ENCODE peak calls at places on chromosomes 5 and 9, in five cellular contexts. C is CD8-positive, alpha-beta memory T cell; A is SJSA1; N is sigmoid colon; B is neuronal stem cell. D is an unnamed sample. For H3K36me3, H3K27me3 and H3K4me1, the result is how much of the 10 kb centered on the place peaks cover.

GRCh38 chr5:79001471-79001870 is 16.4 kb upstream of the ARSB start:
- DNase-seq in C (no peak), A (peak), N (no peak), B (no peak), D (no peak)

GRCh38 chr9:21412109-21412508 is 3.2 kb downstream of the IFNA8 start:
- DNase-seq in C (no peak), A (no peak), N (no peak), B (no peak), D (no peak)

GRCh38 chr5:170333161-170333909 is 35.8 kb upstream of the LCP2 start:
- DNase-seq in C (peak), A (no peak), N (no peak), B (peak), D (peak)

GRCh38 chr9:123597926-123598556 is 242.0 kb downstream of the CRB2 start:
- DNase-seq in C (no peak), A (no peak), N (no peak), B (no peak), D (no peak)

GRCh38 chr9:38431101-38431500 is 6.8 kb upstream of the IGFBPL1 start:
- DNase-seq in C (no peak), A (no peak), N (no peak), B (no peak), D (no peak)

GRCh38 chr9:98502976-98503325 is 205.8 kb downstream of the GABBR2 start:
- DNase-seq in C (no peak), A (no peak), N (no peak), B (no peak), D (no peak)

GRCh38 chr9:74696520-74696919 is 191.2 kb downstream of the TRPM6 start:
- DNase-seq in C (no peak), A (no peak), N (no peak), B (no peak), D (no peak)

GRCh38 chr9:121652037-121652837 is 803 bp downstream of the DAB2IP start:
- DNase-seq in C (no peak), A (no peak), N (no peak), B (no peak), D (no peak)

GRCh38 chr5:172602712-172603289 is 38.3 kb upstream of the NEURL1B start:
- DNase-seq in C (no peak), A (no peak), N (peak), B (no peak), D (no peak)

GRCh38 chr5:170111088-170111796 is 5.5 kb downstream of the FOXI1 start:
- DNase-seq in C (no peak), A (no peak), N (peak), B (no peak), D (no peak)

GRCh38 chr5:88889165-88890069 is 6.4 kb upstream of the MEF2C start:
- DNase-seq in C (no peak), A (peak), N (peak), B (no peak), D (no peak)

GRCh38 chr5:116452774-116453368 is 121.8 kb downstream of the SEMA6A start:
- DNase-seq in C (no peak), A (no peak), N (no peak), B (no peak), D (no peak)

GRCh38 chr9:106916491-106917235 is 53.7 kb downstream of the ZNF462 start:
- DNase-seq in C (no peak), A (peak), N (peak), B (no peak), D (no peak)

GRCh38 chr5:36045895-36046294 is 20.8 kb downstream of the UGT3A2 start:
- DNase-seq in C (no peak), A (no peak), N (no peak), B (no peak), D (no peak)

GRCh38 chr5:169637085-169637855 is at the start of gene DOCK2:
- DNase-seq in C (peak), A (no peak), N (peak), B (no peak), D (peak)

GRCh38 chr5:132460835-132461230 is 29.7 kb downstream of the IRF1 start:
- DNase-seq in C (no peak), A (no peak), N (peak), B (no peak), D (no peak)

GRCh38 chr9:114631166-114631565 is 20.1 kb downstream of the TMEM268 start:
- DNase-seq in C (no peak), A (no peak), N (no peak), B (no peak), D (no peak)

GRCh38 chr5:171736976-171737848 is 48.4 kb upstream of the SMIM23 start:
- DNase-seq in C (no peak), A (no peak), N (no peak), B (no peak), D (no peak)

GRCh38 chr5:180831139-180832080 is 28.8 kb upstream of the MGAT1 start:
- DNase-seq in C (peak), A (peak), N (peak), B (peak), D (peak)

GRCh38 chr9:70438341-70438924 is 24.0 kb upstream of the KLF9 start:
- DNase-seq in C (no peak), A (peak), N (peak), B (no peak), D (no peak)

GRCh38 chr5:63233906-63234305 is 655.3 kb downstream of the LRRC70 start:
- DNase-seq in C (no peak), A (no peak), N (no peak), B (no peak), D (no peak)

GRCh38 chr9:134296301-134297081 is 29.8 kb upstream of the RXRA start:
- DNase-seq in C (no peak), A (no peak), N (no peak), B (no peak), D (no peak)

GRCh38 chr9:134171316-134172197 is 7.2 kb upstream of the RNU6ATAC start:
- DNase-seq in C (no peak), A (peak), N (peak), B (no peak), D (no peak)

GRCh38 chr5:128109138-128109537 is 25.6 kb downstream of the SLC12A2 start:
- DNase-seq in C (no peak), A (no peak), N (no peak), B (no peak), D (no peak)

GRCh38 chr5:131114754-131115153 is 50.3 kb downstream of the HINT1 start:
- DNase-seq in C (no peak), A (no peak), N (no peak), B (no peak), D (no peak)

GRCh38 chr5:10229306-10230048 is 20.2 kb downstream of the ATPSCKMT start:
- DNase-seq in C (no peak), A (peak), N (no peak), B (no peak), D (no peak)

GRCh38 chr5:112710896-112711295 is 26.8 kb upstream of the APC start:
- DNase-seq in C (no peak), A (no peak), N (no peak), B (no peak), D (no peak)

GRCh38 chr9:108850293-108850897 is 5.4 kb downstream of the ACTL7B start:
- DNase-seq in C (no peak), A (no peak), N (no peak), B (no peak), D (no peak)

GRCh38 chr5:173775261-173775660 is 112.9 kb upstream of the CPEB4 start:
- DNase-seq in C (no peak), A (no peak), N (no peak), B (no peak), D (no peak)
- H3K36me3 ChIP-seq in C (under half), A (under half), N (under half), B (under half), D (under half)

GRCh38 chr5:158601118-158601517 is 498.6 kb downstream of the EBF1 start:
- DNase-seq in C (no peak), A (no peak), N (no peak), B (no peak), D (no peak)
- H3K27me3 ChIP-seq in C (under half), A (under half), N (under half), B (under half), D (under half)

DNA sequence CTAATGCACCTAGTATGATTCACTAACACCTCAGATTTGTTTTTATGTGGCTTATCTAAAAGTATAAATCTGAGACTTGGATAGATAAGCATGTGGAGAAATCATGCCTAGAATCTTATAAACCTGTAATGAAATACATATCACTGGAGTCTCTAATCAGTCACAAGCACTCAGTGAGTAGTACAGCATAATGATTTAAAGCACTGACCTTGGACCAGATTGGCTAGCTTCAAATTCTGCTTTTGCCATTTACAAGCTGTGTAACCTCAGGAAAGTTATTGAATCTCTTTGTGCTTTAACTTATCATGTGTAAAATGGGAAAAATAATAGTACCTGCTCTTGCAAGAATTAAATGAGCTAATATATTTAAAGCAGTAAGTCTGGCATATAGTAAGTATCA is 61.2 kb upstream of the ALDH1A1 start:
- DNase-seq in C (no peak), A (no peak), N (no peak), B (no peak), D (no peak)
- H3K4me1 ChIP-seq in C (under half), A (under half), N (under half), B (under half), D (under half)

DNA sequence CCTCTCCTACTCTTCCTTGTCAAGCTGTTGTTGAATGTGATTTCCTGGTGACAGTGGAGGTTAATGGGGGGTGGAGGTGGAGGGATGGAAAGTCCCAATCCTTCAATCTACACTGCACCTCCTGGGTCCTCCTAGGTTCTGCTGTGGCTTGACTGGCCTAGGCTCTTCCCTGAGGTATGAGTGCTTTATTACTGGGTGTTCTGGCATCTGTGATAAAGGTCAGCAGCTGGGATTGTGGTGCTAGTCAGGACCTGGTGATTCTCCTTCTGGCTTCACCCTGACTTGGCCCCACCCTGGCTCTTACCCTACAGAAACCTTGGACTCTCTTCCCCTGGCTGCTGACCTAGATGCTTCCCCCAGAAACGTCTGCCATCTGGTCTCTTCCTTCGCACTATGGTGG is 194.3 kb downstream of the ARHGEF28 start:
- DNase-seq in C (no peak), A (no peak), N (no peak), B (no peak), D (no peak)
- H3K36me3 ChIP-seq in C (under half), A (under half), N (under half), B (under half), D (under half)

GRCh38 chr9:126682113-126682810 is 68.5 kb downstream of the LMX1B start:
- DNase-seq in C (no peak), A (no peak), N (no peak), B (no peak), D (no peak)
- H3K27me3 ChIP-seq in C (under half), A (under half), N (under half), B (half or more), D (under half)

DNA sequence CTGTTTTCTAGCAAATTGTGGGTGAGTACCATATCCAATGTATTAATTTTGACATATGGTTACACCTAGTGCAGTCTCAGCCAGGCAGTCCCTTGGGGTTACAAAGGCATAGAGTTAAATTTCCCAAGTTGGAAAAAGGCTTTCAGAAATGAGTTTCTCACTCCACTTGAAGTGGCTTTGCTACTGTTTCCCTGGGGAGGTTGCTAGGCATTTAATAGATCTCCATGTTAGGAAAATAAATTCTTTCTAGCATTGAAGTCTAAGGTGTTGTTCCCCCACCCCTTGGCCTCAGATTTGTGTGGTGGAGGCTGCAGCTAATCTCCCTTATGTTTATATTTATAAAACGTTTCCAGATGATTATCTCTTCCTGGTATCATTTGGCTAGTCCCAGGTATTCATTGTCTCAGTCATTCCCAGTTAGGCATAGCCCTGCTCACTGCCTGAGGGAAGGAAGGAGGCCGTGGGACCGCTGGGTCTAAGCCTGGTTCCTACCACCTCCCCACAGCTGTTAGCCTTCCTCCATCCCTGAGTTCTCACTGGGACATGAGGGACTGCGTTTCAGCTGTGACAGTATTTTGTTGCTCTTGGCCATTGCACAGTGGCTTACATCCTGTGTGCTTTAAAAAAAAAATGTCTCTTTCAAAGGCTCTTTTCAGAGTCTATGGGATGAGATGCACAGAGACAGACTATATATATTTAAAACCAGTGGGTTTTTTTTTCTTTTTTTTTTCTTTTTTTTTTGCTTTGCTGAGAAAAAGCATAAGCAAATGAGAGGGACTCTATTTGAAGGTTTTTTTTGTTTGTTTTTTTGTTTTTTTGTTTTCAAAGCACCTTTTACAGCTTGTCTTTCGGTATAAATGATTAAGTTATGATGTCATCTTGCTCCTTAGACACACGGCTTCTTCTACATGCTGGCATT is 121.5 kb downstream of the MAST4 start:
- DNase-seq in C (no peak), A (no peak), N (no peak), B (no peak), D (no peak)
- H3K4me1 ChIP-seq in C (under half), A (under half), N (under half), B (under half), D (under half)

DNA sequence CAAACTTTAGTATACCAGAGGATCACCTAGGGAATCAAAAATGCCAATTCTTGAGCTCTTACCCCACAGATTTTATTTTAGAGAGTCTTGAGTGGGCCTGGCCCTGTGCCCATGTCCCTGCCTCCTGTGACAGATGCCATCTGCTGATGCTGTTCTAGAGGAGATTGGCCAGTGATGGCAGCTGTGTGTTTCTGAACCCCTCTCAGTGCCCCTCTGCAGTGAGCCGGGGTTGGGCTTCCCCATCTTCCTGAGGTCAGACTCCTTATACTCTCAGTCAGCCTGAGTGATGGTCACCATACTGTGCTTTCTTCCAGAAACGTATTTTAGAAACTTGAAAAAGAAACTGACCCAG is 6.1 kb downstream of the PTCD2 start:
- DNase-seq in C (no peak), A (no peak), N (no peak), B (no peak), D (no peak)
- H3K36me3 ChIP-seq in C (under half), A (under half), N (under half), B (half or more), D (under half)